ENCODE peak calls at places on chromosomes 16 and 17, in six cellular contexts. F is IMR-90, E is adrenal gland, V is H1, Z is esophagus squamous epithelium, I is right lobe of liver. P is an unnamed sample.

GRCh38 chr16:19179890-19180490 is 11.9 kb downstream of the SYT17 start:
- DNase-seq in I (no peak), Z (no peak), F (peak; percentile 33), E (peak; percentile 45), V (peak; percentile 77), P (peak; percentile 31)

GRCh38 chr16:64864232-64864803 is 257.5 kb downstream of the CDH11 start:
- DNase-seq in I (no peak), Z (no peak), F (peak; percentile 98), E (no peak), V (no peak), P (no peak)

GRCh38 chr17:74920679-74921044 is 2.4 kb downstream of the USH1G start:
- DNase-seq in F (no peak), Z (no peak), E (no peak), I (no peak), V (no peak), P (no peak)

GRCh38 chr17:13593757-13594156 is 8.0 kb downstream of the HS3ST3A1 start:
- DNase-seq in I (no peak), V (no peak), Z (no peak), E (no peak), F (peak; percentile 57), P (no peak)

GRCh38 chr16:75402174-75402820 is 31.0 kb downstream of the CFDP1 start:
- DNase-seq in I (no peak), E (no peak), Z (no peak), V (no peak), F (peak; percentile 75), P (no peak)

GRCh38 chr16:29697391-29697790 is 18.4 kb downstream of the QPRT start:
- DNase-seq in V (no peak), F (no peak), I (no peak), Z (no peak), E (no peak), P (no peak)

GRCh38 chr16:87254271-87254670 is 62.9 kb downstream of the C16orf95 start:
- DNase-seq in E (no peak), I (no peak), V (no peak), F (no peak), Z (no peak), P (no peak)

GRCh38 chr16:88941933-88942909 is 34.8 kb downstream of the CBFA2T3 start:
- DNase-seq in Z (no peak), E (no peak), V (peak; percentile 83), I (no peak), F (no peak), P (peak; percentile 36)

GRCh38 chr16:87202346-87202745 is 114.8 kb downstream of the C16orf95 start:
- DNase-seq in Z (no peak), F (peak; percentile 30), V (no peak), E (no peak), I (no peak), P (no peak)

GRCh38 chr16:75537795-75538194 is 1.9 kb upstream of the CHST5 start:
- DNase-seq in I (no peak), E (no peak), V (no peak), Z (no peak), F (no peak), P (no peak)

GRCh38 chr16:27515874-27516353 is 33.8 kb downstream of the GTF3C1 start:
- DNase-seq in F (no peak), E (no peak), V (peak; percentile 79), Z (no peak), I (no peak), P (peak; percentile 6)

GRCh38 chr16:66717112-66717675 is 20.7 kb upstream of the CMTM4 start:
- DNase-seq in E (peak; percentile 46), I (peak; percentile 56), V (no peak), F (peak; percentile 88), Z (no peak), P (no peak)

GRCh38 chr17:44209786-44210341 is 9.6 kb downstream of the UBTF start:
- DNase-seq in E (no peak), Z (no peak), F (peak; percentile 40), V (no peak), I (no peak), P (no peak)

GRCh38 chr17:3557768-3558583 is at the start of gene TRPV3:
- DNase-seq in E (peak; percentile 61), Z (peak; percentile 45), V (no peak), F (no peak), I (peak; percentile 58), P (peak; percentile 21)

GRCh38 chr16:15477802-15478201 is 43.4 kb downstream of the BMERB1 start:
- DNase-seq in V (no peak), Z (no peak), I (no peak), E (no peak), F (peak; percentile 36), P (no peak)

GRCh38 chr17:61494325-61495160 is 42.3 kb downstream of the TBX4 start:
- DNase-seq in I (no peak), Z (no peak), E (peak; percentile 19), V (no peak), F (no peak), P (no peak)

GRCh38 chr16:17476414-17477259 is 5.9 kb upstream of the XYLT1 start:
- DNase-seq in E (peak; percentile 55), Z (no peak), I (no peak), F (peak; percentile 74), V (peak; percentile 65), P (peak; percentile 47)

GRCh38 chr16:4142268-4142667 is 26.0 kb upstream of the ADCY9 start:
- DNase-seq in I (no peak), F (no peak), E (no peak), V (no peak), Z (no peak), P (no peak)

GRCh38 chr17:69669441-69670178 is 255.1 kb downstream of the MAP2K6 start:
- DNase-seq in E (no peak), V (no peak), F (peak; percentile 65), Z (no peak), I (no peak), P (no peak)

GRCh38 chr17:27873211-27873610 is 20.0 kb downstream of the LYRM9 start:
- DNase-seq in I (no peak), E (no peak), F (no peak), V (no peak), Z (no peak), P (no peak)

GRCh38 chr16:11112723-11113348 is 143.2 kb downstream of the SOCS1 start:
- DNase-seq in I (no peak), V (no peak), E (no peak), F (no peak), Z (no peak), P (no peak)

GRCh38 chr16:1377406-1378010 is 25.8 kb downstream of the GNPTG start:
- DNase-seq in F (no peak), Z (no peak), E (no peak), I (no peak), V (no peak), P (no peak)

GRCh38 chr16:1374418-1375297 is 22.9 kb downstream of the GNPTG start:
- DNase-seq in Z (no peak), F (no peak), I (no peak), V (no peak), E (no peak), P (no peak)

GRCh38 chr16:1378087-1378803 is 26.5 kb downstream of the GNPTG start:
- DNase-seq in I (no peak), E (no peak), Z (no peak), V (no peak), F (no peak), P (no peak)

GRCh38 chr16:1375298-1375640 is 23.5 kb downstream of the GNPTG start:
- DNase-seq in Z (no peak), F (no peak), V (no peak), E (no peak), I (no peak), P (no peak)

DNA sequence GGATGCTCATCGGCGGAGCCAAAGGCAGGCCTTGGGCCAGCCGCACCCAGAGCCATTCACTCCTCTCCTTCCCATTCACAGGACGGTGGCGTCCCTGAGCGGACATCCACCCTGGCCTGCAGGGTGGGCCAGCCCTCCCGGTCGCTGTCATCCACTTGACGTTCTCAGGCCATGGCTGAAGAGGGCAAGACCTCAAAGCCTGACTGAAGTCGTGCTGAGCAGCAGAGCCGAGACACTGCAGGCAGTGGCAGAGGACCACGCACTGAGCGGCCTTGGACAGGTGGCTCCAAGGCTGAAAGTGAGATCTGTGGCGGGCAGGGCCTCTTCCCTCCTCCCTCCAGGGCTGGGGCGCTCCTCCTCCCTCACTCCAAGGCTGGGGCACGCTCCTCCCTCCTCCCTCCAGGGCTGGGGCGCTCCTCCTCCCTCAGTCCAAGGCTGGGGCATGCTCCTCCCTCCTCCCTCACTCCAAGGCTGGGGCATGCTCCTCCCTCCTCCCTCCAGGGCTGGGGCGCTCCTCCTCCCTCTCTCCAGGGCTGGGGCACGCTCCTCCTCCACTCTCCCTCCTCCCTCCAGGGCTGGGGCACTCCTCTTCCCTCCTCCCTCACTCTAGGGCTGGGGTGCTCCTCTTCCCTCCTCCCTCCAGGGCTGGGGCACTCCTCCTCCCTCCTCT is 24.1 kb downstream of the GNPTG start:
- DNase-seq in Z (no peak), V (no peak), F (no peak), I (no peak), E (peak; percentile 75), P (no peak)
- TF ChIP-seq POLR2A in Z (no peak), V (no peak), F (no peak), I (no peak), E (no peak), P (no peak)

GRCh38 chr17:8753976-8754440 is 4.3 kb downstream of the SPDYE4 start:
- DNase-seq in I (no peak), E (no peak), F (peak; percentile 6), Z (no peak), V (no peak), P (peak; percentile 31)

GRCh38 chr17:8755590-8756255 is 2.6 kb downstream of the SPDYE4 start:
- DNase-seq in E (no peak), I (no peak), F (no peak), Z (no peak), V (peak; percentile 29), P (no peak)

GRCh38 chr17:8758137-8758596 is at the start of gene SPDYE4:
- DNase-seq in F (no peak), E (no peak), I (no peak), Z (no peak), V (peak; percentile 10), P (no peak)

GRCh38 chr17:8754890-8755289 is 3.5 kb downstream of the SPDYE4 start:
- DNase-seq in F (no peak), Z (no peak), V (no peak), I (no peak), E (no peak), P (no peak)

GRCh38 chr17:8757189-8757588 is 1.2 kb downstream of the SPDYE4 start:
- DNase-seq in I (no peak), F (no peak), E (no peak), V (peak; percentile 28), Z (no peak), P (no peak)
- H3K27me3 ChIP-seq in I (no peaks in the 10 kb centered on the region), F (peaks cover 26% of the 10 kb centered on the region), E (no peaks in the 10 kb centered on the region), V (no peaks in the 10 kb centered on the region), Z (no peaks in the 10 kb centered on the region), P (no peaks in the 10 kb centered on the region)

GRCh38 chr16:85437161-85438052 is 175.7 kb upstream of the GSE1 start:
- DNase-seq in F (no peak), I (no peak), Z (no peak), E (no peak), V (no peak), P (no peak)
- TF ChIP-seq POLR2A in F (no peak), I (no peak), Z (no peak), E (no peak), V (no peak), P (no peak)

DNA sequence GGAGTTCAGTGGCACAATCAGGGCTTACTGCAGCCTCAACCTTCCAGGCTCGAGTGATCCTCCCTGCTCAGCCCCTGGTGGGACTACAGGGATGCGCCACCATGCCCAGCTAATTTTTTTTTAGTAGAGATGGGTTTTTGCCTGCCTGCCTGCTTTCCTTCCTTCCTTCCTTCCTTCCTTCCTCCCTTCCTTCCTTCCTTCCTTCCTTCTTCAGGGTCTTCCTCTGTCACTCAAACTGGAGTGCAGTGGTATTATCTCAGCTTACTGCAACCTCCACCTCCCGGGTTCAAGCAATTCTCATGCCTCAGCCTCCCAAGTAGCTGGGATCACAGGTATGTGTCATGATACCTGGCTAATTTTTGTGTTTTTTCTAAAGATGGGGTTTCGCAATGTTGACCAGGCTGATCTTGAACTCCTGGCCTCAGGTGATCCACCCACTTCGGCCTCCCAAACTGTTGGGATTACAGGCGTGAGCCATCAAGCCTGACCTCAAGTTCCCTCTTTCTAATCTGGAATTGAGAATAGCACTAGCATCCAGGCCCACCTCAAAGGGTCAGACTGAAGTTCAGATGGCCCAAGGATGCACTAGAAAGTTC is 45.3 kb downstream of the PRAC1 start:
- DNase-seq in Z (no peak), I (no peak), E (no peak), V (no peak), F (no peak), P (no peak)
- H3K27me3 ChIP-seq in Z (peaks cover 5% of the 10 kb centered on the region), I (no peaks in the 10 kb centered on the region), E (peaks cover 30% of the 10 kb centered on the region), V (peaks cover 17% of the 10 kb centered on the region), F (peaks cover 40% of the 10 kb centered on the region), P (no peaks in the 10 kb centered on the region)